ENCODE peak calls at places on chromosome 21, in ten cellular contexts. One of them, this sample, is unnamed.
A peak's percentile ranks its signal among the peaks of the same experiment; 100 is the strongest.

GRCh38 chr21:37075214-37075770 is 2.2 kb downstream of the TTC3 start:
- DNase-seq in mucosa of descending colon: no peak
- DNase-seq in tibial artery: no peak
- DNase-seq in CD8-positive, alpha-beta memory T cell: no peak
- DNase-seq in tibial nerve: no peak
- DNase-seq in HCT116: no peak
- DNase-seq in naive thymus-derived CD4-positive, alpha-beta T cell: no peak
- DNase-seq in osteoblast: no peak
- DNase-seq in heart left ventricle: no peak
- DNase-seq in pancreas: no peak
- DNase-seq in this sample: no peak

GRCh38 chr21:33268392-33268735 is 2.2 kb downstream of the IL10RB start:
- DNase-seq in naive thymus-derived CD4-positive, alpha-beta T cell: no peak
- DNase-seq in HCT116: no peak
- DNase-seq in osteoblast: no peak
- DNase-seq in pancreas: no peak
- DNase-seq in heart left ventricle: no peak
- DNase-seq in mucosa of descending colon: no peak
- DNase-seq in tibial nerve: no peak
- DNase-seq in tibial artery: no peak
- DNase-seq in CD8-positive, alpha-beta memory T cell: no peak
- DNase-seq in this sample: no peak

GRCh38 chr21:28627691-28628090 is 365.0 kb downstream of the LTN1 start:
- DNase-seq in pancreas: no peak
- DNase-seq in HCT116: no peak
- DNase-seq in mucosa of descending colon: no peak
- DNase-seq in tibial artery: no peak
- DNase-seq in heart left ventricle: no peak
- DNase-seq in osteoblast: no peak
- DNase-seq in tibial nerve: no peak
- DNase-seq in CD8-positive, alpha-beta memory T cell: no peak
- DNase-seq in naive thymus-derived CD4-positive, alpha-beta T cell: no peak
- DNase-seq in this sample: no peak

GRCh38 chr21:46388206-46388880 is 64.4 kb downstream of the PCNT start:
- DNase-seq in heart left ventricle: peak; percentile 54
- DNase-seq in osteoblast: peak; percentile 65
- DNase-seq in tibial artery: no peak
- DNase-seq in mucosa of descending colon: no peak
- DNase-seq in pancreas: no peak
- DNase-seq in HCT116: no peak
- DNase-seq in tibial nerve: no peak
- DNase-seq in naive thymus-derived CD4-positive, alpha-beta T cell: no peak
- DNase-seq in CD8-positive, alpha-beta memory T cell: no peak
- DNase-seq in this sample: no peak

GRCh38 chr21:38671716-38672115 is 134.0 kb upstream of the ETS2 start:
- DNase-seq in heart left ventricle: no peak
- DNase-seq in HCT116: no peak
- DNase-seq in mucosa of descending colon: no peak
- DNase-seq in pancreas: no peak
- DNase-seq in naive thymus-derived CD4-positive, alpha-beta T cell: no peak
- DNase-seq in tibial artery: no peak
- DNase-seq in osteoblast: no peak
- DNase-seq in CD8-positive, alpha-beta memory T cell: no peak
- DNase-seq in tibial nerve: no peak
- DNase-seq in this sample: no peak

GRCh38 chr21:45541221-45542039 is 810 bp downstream of the SLC19A1 start:
- DNase-seq in pancreas: peak; percentile 71
- DNase-seq in tibial artery: peak; percentile 72
- DNase-seq in tibial nerve: peak; percentile 57
- DNase-seq in mucosa of descending colon: peak; percentile 83
- DNase-seq in HCT116: peak; percentile 31
- DNase-seq in osteoblast: peak; percentile 100
- DNase-seq in naive thymus-derived CD4-positive, alpha-beta T cell: peak; percentile 66
- DNase-seq in CD8-positive, alpha-beta memory T cell: peak; percentile 68
- DNase-seq in heart left ventricle: peak; percentile 92
- DNase-seq in this sample: peak; percentile 71

GRCh38 chr21:29477941-29478340 is 179.2 kb downstream of the BACH1 start:
- DNase-seq in naive thymus-derived CD4-positive, alpha-beta T cell: no peak
- DNase-seq in HCT116: no peak
- DNase-seq in mucosa of descending colon: no peak
- DNase-seq in pancreas: no peak
- DNase-seq in osteoblast: no peak
- DNase-seq in tibial nerve: no peak
- DNase-seq in heart left ventricle: no peak
- DNase-seq in CD8-positive, alpha-beta memory T cell: no peak
- DNase-seq in tibial artery: no peak
- DNase-seq in this sample: no peak

GRCh38 chr21:15978158-15978805 is 248.5 kb downstream of the USP25 start:
- DNase-seq in osteoblast: no peak
- DNase-seq in heart left ventricle: no peak
- DNase-seq in tibial artery: no peak
- DNase-seq in tibial nerve: no peak
- DNase-seq in HCT116: no peak
- DNase-seq in mucosa of descending colon: no peak
- DNase-seq in naive thymus-derived CD4-positive, alpha-beta T cell: no peak
- DNase-seq in pancreas: no peak
- DNase-seq in CD8-positive, alpha-beta memory T cell: no peak
- DNase-seq in this sample: no peak

GRCh38 chr21:15560383-15561056 is 169.3 kb upstream of the USP25 start:
- DNase-seq in HCT116: no peak
- DNase-seq in CD8-positive, alpha-beta memory T cell: no peak
- DNase-seq in mucosa of descending colon: no peak
- DNase-seq in naive thymus-derived CD4-positive, alpha-beta T cell: no peak
- DNase-seq in osteoblast: no peak
- DNase-seq in tibial artery: no peak
- DNase-seq in heart left ventricle: no peak
- DNase-seq in pancreas: no peak
- DNase-seq in tibial nerve: no peak
- DNase-seq in this sample: no peak

GRCh38 chr21:35048706-35049617 is at the start of gene RUNX1:
- DNase-seq in heart left ventricle: peak; percentile 62
- DNase-seq in pancreas: no peak
- DNase-seq in osteoblast: peak; percentile 79
- DNase-seq in tibial artery: peak; percentile 41
- DNase-seq in naive thymus-derived CD4-positive, alpha-beta T cell: peak; percentile 87
- DNase-seq in CD8-positive, alpha-beta memory T cell: peak; percentile 64
- DNase-seq in HCT116: no peak
- DNase-seq in mucosa of descending colon: peak; percentile 53
- DNase-seq in tibial nerve: peak; percentile 37
- DNase-seq in this sample: peak; percentile 46

GRCh38 chr21:41648591-41649031 is 118.2 kb downstream of the RIPK4 start:
- DNase-seq in mucosa of descending colon: no peak
- DNase-seq in naive thymus-derived CD4-positive, alpha-beta T cell: no peak
- DNase-seq in osteoblast: peak; percentile 92
- DNase-seq in CD8-positive, alpha-beta memory T cell: no peak
- DNase-seq in HCT116: no peak
- DNase-seq in pancreas: no peak
- DNase-seq in heart left ventricle: no peak
- DNase-seq in tibial artery: no peak
- DNase-seq in tibial nerve: no peak
- DNase-seq in this sample: no peak

GRCh38 chr21:46150073-46150472 is 5.3 kb downstream of the FTCD start:
- DNase-seq in pancreas: no peak
- DNase-seq in heart left ventricle: peak; percentile 55
- DNase-seq in HCT116: no peak
- DNase-seq in naive thymus-derived CD4-positive, alpha-beta T cell: no peak
- DNase-seq in tibial artery: peak; percentile 9
- DNase-seq in mucosa of descending colon: no peak
- DNase-seq in CD8-positive, alpha-beta memory T cell: no peak
- DNase-seq in tibial nerve: no peak
- DNase-seq in osteoblast: no peak
- DNase-seq in this sample: no peak

GRCh38 chr21:37060296-37060695 is 12.6 kb downstream of the PIGP start:
- DNase-seq in HCT116: peak; percentile 82
- DNase-seq in CD8-positive, alpha-beta memory T cell: no peak
- DNase-seq in tibial nerve: peak; percentile 57
- DNase-seq in osteoblast: peak; percentile 95
- DNase-seq in heart left ventricle: no peak
- DNase-seq in pancreas: peak; percentile 38
- DNase-seq in mucosa of descending colon: peak; percentile 65
- DNase-seq in naive thymus-derived CD4-positive, alpha-beta T cell: no peak
- DNase-seq in tibial artery: peak; percentile 48
- DNase-seq in this sample: no peak

GRCh38 chr21:28224191-28224755 is 768.4 kb downstream of the LTN1 start:
- DNase-seq in naive thymus-derived CD4-positive, alpha-beta T cell: no peak
- DNase-seq in mucosa of descending colon: no peak
- DNase-seq in heart left ventricle: no peak
- DNase-seq in osteoblast: no peak
- DNase-seq in tibial artery: no peak
- DNase-seq in pancreas: no peak
- DNase-seq in tibial nerve: no peak
- DNase-seq in CD8-positive, alpha-beta memory T cell: no peak
- DNase-seq in HCT116: no peak
- DNase-seq in this sample: no peak

GRCh38 chr21:28971171-28971570 is 21.5 kb downstream of the LTN1 start:
- DNase-seq in HCT116: no peak
- DNase-seq in pancreas: no peak
- DNase-seq in CD8-positive, alpha-beta memory T cell: no peak
- DNase-seq in heart left ventricle: no peak
- DNase-seq in naive thymus-derived CD4-positive, alpha-beta T cell: no peak
- DNase-seq in tibial artery: no peak
- DNase-seq in mucosa of descending colon: no peak
- DNase-seq in tibial nerve: no peak
- DNase-seq in osteoblast: no peak
- DNase-seq in this sample: no peak

GRCh38 chr21:19123525-19123924 is 719.9 kb upstream of the TMPRSS15 start:
- DNase-seq in pancreas: no peak
- DNase-seq in osteoblast: no peak
- DNase-seq in CD8-positive, alpha-beta memory T cell: no peak
- DNase-seq in naive thymus-derived CD4-positive, alpha-beta T cell: no peak
- DNase-seq in tibial nerve: no peak
- DNase-seq in mucosa of descending colon: no peak
- DNase-seq in HCT116: no peak
- DNase-seq in heart left ventricle: no peak
- DNase-seq in tibial artery: no peak
- DNase-seq in this sample: no peak
- H3K9me3 ChIP-seq in pancreas: no peaks in the 10 kb centered on the region
- H3K9me3 ChIP-seq in osteoblast: peaks cover 3% of the 10 kb centered on the region
- H3K9me3 ChIP-seq in CD8-positive, alpha-beta memory T cell: no peaks in the 10 kb centered on the region
- H3K9me3 ChIP-seq in naive thymus-derived CD4-positive, alpha-beta T cell: no peaks in the 10 kb centered on the region
- H3K9me3 ChIP-seq in tibial nerve: no peaks in the 10 kb centered on the region
- H3K9me3 ChIP-seq in mucosa of descending colon: peaks cover 7% of the 10 kb centered on the region
- H3K9me3 ChIP-seq in HCT116: peaks cover 16% of the 10 kb centered on the region
- H3K9me3 ChIP-seq in heart left ventricle: no peaks in the 10 kb centered on the region
- H3K9me3 ChIP-seq in tibial artery: no peaks in the 10 kb centered on the region
- H3K9me3 ChIP-seq in this sample: no peaks in the 10 kb centered on the region

DNA sequence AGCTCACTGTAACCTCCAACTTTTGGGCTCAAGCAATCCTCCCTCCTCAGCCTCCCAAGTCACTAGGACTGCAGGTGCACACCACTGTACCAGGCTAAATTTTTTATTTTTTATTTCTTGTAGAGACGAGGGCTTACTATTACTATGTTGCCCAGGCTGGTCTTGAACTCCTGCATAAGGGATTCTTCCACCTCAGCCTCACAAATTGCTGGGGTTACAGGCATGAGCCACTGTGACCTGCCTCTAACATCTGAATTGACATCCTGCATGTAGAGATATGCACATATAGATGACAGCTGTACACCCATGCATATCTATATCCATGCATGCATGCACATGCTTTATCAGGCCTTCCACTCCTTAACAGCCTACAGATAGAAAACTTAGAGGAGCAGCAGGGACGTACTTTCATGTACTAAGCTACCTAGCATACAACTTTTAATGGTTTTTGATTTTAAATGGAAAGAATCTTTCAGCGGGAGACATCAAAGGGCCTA is 740.9 kb upstream of the TPTE start:
- DNase-seq in tibial artery: no peak
- DNase-seq in heart left ventricle: no peak
- DNase-seq in pancreas: no peak
- DNase-seq in tibial nerve: no peak
- DNase-seq in naive thymus-derived CD4-positive, alpha-beta T cell: no peak
- DNase-seq in CD8-positive, alpha-beta memory T cell: no peak
- DNase-seq in mucosa of descending colon: no peak
- DNase-seq in osteoblast: no peak
- DNase-seq in HCT116: no peak
- DNase-seq in this sample: no peak
- H3K9me3 ChIP-seq in tibial artery: peaks cover 2% of the 10 kb centered on the region
- H3K9me3 ChIP-seq in heart left ventricle: no peaks in the 10 kb centered on the region
- H3K9me3 ChIP-seq in pancreas: no peaks in the 10 kb centered on the region
- H3K9me3 ChIP-seq in tibial nerve: no peaks in the 10 kb centered on the region
- H3K9me3 ChIP-seq in naive thymus-derived CD4-positive, alpha-beta T cell: no peaks in the 10 kb centered on the region
- H3K9me3 ChIP-seq in CD8-positive, alpha-beta memory T cell: peaks cover 4% of the 10 kb centered on the region
- H3K9me3 ChIP-seq in mucosa of descending colon: peaks cover 77% of the 10 kb centered on the region
- H3K9me3 ChIP-seq in osteoblast: peaks cover 11% of the 10 kb centered on the region
- H3K9me3 ChIP-seq in HCT116: peaks cover 39% of the 10 kb centered on the region
- H3K9me3 ChIP-seq in this sample: no peaks in the 10 kb centered on the region

GRCh38 chr21:22128671-22129070 is 1130.5 kb downstream of the NCAM2 start:
- DNase-seq in heart left ventricle: no peak
- DNase-seq in pancreas: no peak
- DNase-seq in tibial artery: no peak
- DNase-seq in tibial nerve: no peak
- DNase-seq in osteoblast: no peak
- DNase-seq in naive thymus-derived CD4-positive, alpha-beta T cell: no peak
- DNase-seq in mucosa of descending colon: no peak
- DNase-seq in HCT116: no peak
- DNase-seq in CD8-positive, alpha-beta memory T cell: no peak
- DNase-seq in this sample: no peak
- H3K9me3 ChIP-seq in heart left ventricle: no peaks in the 10 kb centered on the region
- H3K9me3 ChIP-seq in pancreas: no peaks in the 10 kb centered on the region
- H3K9me3 ChIP-seq in tibial artery: no peaks in the 10 kb centered on the region
- H3K9me3 ChIP-seq in tibial nerve: no peaks in the 10 kb centered on the region
- H3K9me3 ChIP-seq in osteoblast: peaks cover 6% of the 10 kb centered on the region
- H3K9me3 ChIP-seq in naive thymus-derived CD4-positive, alpha-beta T cell: no peaks in the 10 kb centered on the region
- H3K9me3 ChIP-seq in mucosa of descending colon: peaks cover 2% of the 10 kb centered on the region
- H3K9me3 ChIP-seq in HCT116: peaks cover 25% of the 10 kb centered on the region
- H3K9me3 ChIP-seq in CD8-positive, alpha-beta memory T cell: no peaks in the 10 kb centered on the region
- H3K9me3 ChIP-seq in this sample: no peaks in the 10 kb centered on the region

GRCh38 chr21:44424608-44425306 is 30.6 kb upstream of the LRRC3 start:
- DNase-seq in CD8-positive, alpha-beta memory T cell: no peak
- DNase-seq in osteoblast: peak; percentile 68
- DNase-seq in tibial artery: peak; percentile 6
- DNase-seq in heart left ventricle: peak; percentile 44
- DNase-seq in naive thymus-derived CD4-positive, alpha-beta T cell: no peak
- DNase-seq in HCT116: no peak
- DNase-seq in pancreas: no peak
- DNase-seq in mucosa of descending colon: no peak
- DNase-seq in tibial nerve: no peak
- DNase-seq in this sample: no peak

GRCh38 chr21:44421901-44422840 is 33.1 kb upstream of the LRRC3 start:
- DNase-seq in naive thymus-derived CD4-positive, alpha-beta T cell: no peak
- DNase-seq in mucosa of descending colon: no peak
- DNase-seq in osteoblast: peak; percentile 78
- DNase-seq in tibial artery: peak; percentile 11
- DNase-seq in tibial nerve: no peak
- DNase-seq in CD8-positive, alpha-beta memory T cell: no peak
- DNase-seq in pancreas: no peak
- DNase-seq in HCT116: no peak
- DNase-seq in heart left ventricle: peak; percentile 40
- DNase-seq in this sample: no peak

GRCh38 chr21:44423312-44423821 is 31.9 kb upstream of the LRRC3 start:
- DNase-seq in CD8-positive, alpha-beta memory T cell: no peak
- DNase-seq in osteoblast: peak; percentile 65
- DNase-seq in mucosa of descending colon: no peak
- DNase-seq in pancreas: no peak
- DNase-seq in HCT116: no peak
- DNase-seq in heart left ventricle: peak; percentile 30
- DNase-seq in naive thymus-derived CD4-positive, alpha-beta T cell: no peak
- DNase-seq in tibial nerve: no peak
- DNase-seq in tibial artery: peak; percentile 13
- DNase-seq in this sample: peak; percentile 1

GRCh38 chr21:44425307-44425894 is 29.9 kb upstream of the LRRC3 start:
- DNase-seq in naive thymus-derived CD4-positive, alpha-beta T cell: no peak
- DNase-seq in heart left ventricle: peak; percentile 50
- DNase-seq in HCT116: peak; percentile 73
- DNase-seq in tibial artery: no peak
- DNase-seq in pancreas: no peak
- DNase-seq in CD8-positive, alpha-beta memory T cell: no peak
- DNase-seq in mucosa of descending colon: no peak
- DNase-seq in tibial nerve: no peak
- DNase-seq in osteoblast: peak; percentile 35
- DNase-seq in this sample: peak; percentile 3

GRCh38 chr21:44423941-44424607 is 31.2 kb upstream of the LRRC3 start:
- DNase-seq in HCT116: no peak
- DNase-seq in pancreas: no peak
- DNase-seq in osteoblast: peak; percentile 41
- DNase-seq in tibial nerve: no peak
- DNase-seq in tibial artery: peak; percentile 15
- DNase-seq in naive thymus-derived CD4-positive, alpha-beta T cell: no peak
- DNase-seq in heart left ventricle: peak; percentile 45
- DNase-seq in mucosa of descending colon: no peak
- DNase-seq in CD8-positive, alpha-beta memory T cell: no peak
- DNase-seq in this sample: peak; percentile 3
- H3K9me3 ChIP-seq in HCT116: no peaks in the 10 kb centered on the region
- H3K9me3 ChIP-seq in pancreas: no peaks in the 10 kb centered on the region
- H3K9me3 ChIP-seq in osteoblast: no peaks in the 10 kb centered on the region
- H3K9me3 ChIP-seq in tibial nerve: no peaks in the 10 kb centered on the region
- H3K9me3 ChIP-seq in tibial artery: peaks cover 3% of the 10 kb centered on the region
- H3K9me3 ChIP-seq in naive thymus-derived CD4-positive, alpha-beta T cell: no peaks in the 10 kb centered on the region
- H3K9me3 ChIP-seq in heart left ventricle: no peaks in the 10 kb centered on the region
- H3K9me3 ChIP-seq in mucosa of descending colon: peaks cover 3% of the 10 kb centered on the region
- H3K9me3 ChIP-seq in CD8-positive, alpha-beta memory T cell: no peaks in the 10 kb centered on the region
- H3K9me3 ChIP-seq in this sample: no peaks in the 10 kb centered on the region